ENCODE peak calls at places on chromosome 12, in seven cellular contexts. L is neural crest cell; W is CD4-positive, alpha-beta T cell; E is IMR-90; Q is BE2C; X is cardiac muscle cell; I is D721Med. Z is an unnamed sample.

GRCh38 chr12:90390947-90391346 is 564.0 kb downstream of the CCER1 start:
- DNase-seq in X (peak), L (no peak), W (no peak), Q (no peak), E (no peak), I (no peak), Z (no peak)

GRCh38 chr12:57280234-57281062 is 29.5 kb upstream of the STAC3 start:
- DNase-seq in L (no peak), I (no peak), E (peak), X (peak), W (peak), Q (peak), Z (no peak)

GRCh38 chr12:120367252-120367923 is 1.6 kb downstream of the MSI1 start:
- DNase-seq in E (no peak), L (peak), W (no peak), Q (peak), I (no peak), X (no peak), Z (no peak)

GRCh38 chr12:87365423-87365822 is 663.8 kb downstream of the C12orf50 start:
- DNase-seq in X (no peak), Q (no peak), I (no peak), E (no peak), W (no peak), L (no peak), Z (no peak)

GRCh38 chr12:88633312-88633711 is 53.0 kb upstream of the KITLG start:
- DNase-seq in E (peak), X (no peak), I (no peak), L (no peak), W (no peak), Q (no peak), Z (no peak)

GRCh38 chr12:121124402-121125109 is 8.1 kb upstream of the P2RX7 start:
- DNase-seq in X (peak), Q (no peak), E (peak), I (no peak), L (no peak), W (no peak), Z (no peak)

GRCh38 chr12:113479578-113480335 is 8.1 kb upstream of the LHX5 start:
- DNase-seq in Q (no peak), X (peak), I (no peak), L (peak), E (peak), W (peak), Z (peak)

GRCh38 chr12:4393211-4393610 is 13.7 kb upstream of the FGF23 start:
- DNase-seq in X (no peak), L (no peak), I (no peak), W (no peak), E (no peak), Q (no peak), Z (no peak)

GRCh38 chr12:14699923-14700322 is 3.5 kb upstream of the GUCY2C start:
- DNase-seq in I (no peak), L (no peak), X (no peak), E (no peak), Q (no peak), W (no peak), Z (no peak)

GRCh38 chr12:53200107-53200457 is 7.0 kb downstream of the ITGB7 start:
- DNase-seq in I (no peak), Q (no peak), W (no peak), L (no peak), X (no peak), E (no peak), Z (no peak)

GRCh38 chr12:42873401-42873800 is 283.9 kb upstream of the PRICKLE1 start:
- DNase-seq in Q (no peak), X (peak), E (peak), L (no peak), W (no peak), I (no peak), Z (no peak)

GRCh38 chr12:84069079-84069661 is 843.4 kb downstream of the SLC6A15 start:
- DNase-seq in E (peak), I (no peak), L (no peak), X (no peak), Q (no peak), W (no peak), Z (no peak)

GRCh38 chr12:104376650-104377506 is 73.3 kb downstream of the EID3 start:
- DNase-seq in Q (no peak), W (no peak), E (peak), I (no peak), X (no peak), L (no peak), Z (no peak)

GRCh38 chr12:122955151-122955550 is 11.1 kb downstream of the ABCB9 start:
- DNase-seq in E (no peak), Q (no peak), W (no peak), I (no peak), L (no peak), X (no peak), Z (no peak)

GRCh38 chr12:24049771-24050170 is 100.3 kb upstream of the SOX5 start:
- DNase-seq in I (no peak), E (no peak), L (no peak), Q (no peak), W (no peak), X (no peak), Z (no peak)

GRCh38 chr12:25197608-25198007 is 2.6 kb downstream of the ETFRF1 start:
- DNase-seq in I (no peak), W (no peak), L (no peak), Q (no peak), X (no peak), E (no peak), Z (no peak)

GRCh38 chr12:65818454-65819382 is 5.6 kb upstream of the HMGA2 start:
- DNase-seq in W (no peak), Q (no peak), X (no peak), L (no peak), I (no peak), E (peak), Z (no peak)

GRCh38 chr12:54605138-54605970 is 16.9 kb upstream of the PPP1R1A start:
- DNase-seq in W (no peak), E (no peak), Q (no peak), L (no peak), X (no peak), I (no peak), Z (no peak)

GRCh38 chr12:8127138-8127537 is 3.7 kb downstream of the CLEC4A start:
- DNase-seq in W (no peak), I (no peak), X (peak), E (no peak), L (no peak), Q (no peak), Z (no peak)

GRCh38 chr12:124398578-124399227 is 103.8 kb downstream of the RFLNA start:
- DNase-seq in W (no peak), L (no peak), Q (no peak), E (no peak), X (peak), I (no peak), Z (no peak)
- TF ChIP-seq CTCF in W (no peak), L (no peak), Q (peak), E (peak), X (peak), I (no peak), Z (no peak)

DNA sequence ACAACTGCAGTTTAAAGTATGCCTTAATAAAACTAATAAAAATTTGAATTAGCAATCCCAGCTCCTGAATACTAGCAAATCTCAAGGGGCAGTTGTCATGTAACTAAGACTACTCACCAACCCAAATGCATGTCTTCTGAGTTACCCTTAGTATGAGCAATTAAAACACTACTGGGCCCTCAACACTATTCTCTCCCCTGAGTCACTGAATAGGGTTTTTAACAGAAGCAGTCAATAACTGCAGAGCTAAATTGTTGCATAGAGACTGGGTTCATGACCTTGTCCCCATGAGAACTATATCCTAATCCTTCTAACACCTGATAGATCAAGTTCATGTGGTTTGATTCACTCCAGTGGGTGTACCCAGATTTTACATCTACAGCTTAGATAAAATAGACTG is 38.8 kb downstream of the MDM1 start:
- DNase-seq in W (no peak), E (no peak), L (no peak), Q (no peak), X (no peak), I (no peak), Z (no peak)
- TF ChIP-seq CTCF in W (no peak), E (no peak), L (no peak), Q (no peak), X (no peak), I (no peak), Z (no peak)

DNA sequence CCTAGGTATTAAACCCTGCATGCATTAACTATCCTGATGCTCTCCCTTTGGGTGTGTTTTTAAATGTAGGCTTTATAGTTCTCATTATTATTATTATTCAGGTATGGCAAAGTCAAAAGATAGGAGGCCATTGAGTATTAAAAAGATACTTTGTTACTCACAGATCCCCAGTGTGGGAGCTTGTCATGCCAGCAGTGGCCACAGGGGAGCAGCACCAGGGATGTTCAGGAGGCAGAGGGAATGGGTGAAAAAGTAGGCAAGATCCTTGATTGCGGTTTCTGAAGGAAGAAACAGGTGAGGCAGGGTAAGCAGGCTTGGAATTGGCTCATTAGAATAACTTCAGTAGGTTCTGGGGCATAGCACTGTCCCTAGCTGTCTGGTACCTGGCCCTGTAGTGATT is 382.2 kb downstream of the MED13L start:
- DNase-seq in E (no peak), Q (peak), L (no peak), W (no peak), I (no peak), X (no peak), Z (no peak)
- TF ChIP-seq CTCF in E (peak), Q (peak), L (peak), W (no peak), I (peak), X (peak), Z (peak)

GRCh38 chr12:131592972-131593371 is 117.9 kb upstream of the SFSWAP start:
- DNase-seq in Q (no peak), X (no peak), I (no peak), L (no peak), W (no peak), E (no peak), Z (no peak)

GRCh38 chr12:131589231-131589902 is 121.5 kb upstream of the SFSWAP start:
- DNase-seq in W (no peak), I (no peak), E (no peak), L (no peak), X (no peak), Q (no peak), Z (no peak)

GRCh38 chr12:131591714-131592709 is 118.9 kb upstream of the SFSWAP start:
- DNase-seq in X (no peak), L (no peak), E (no peak), W (no peak), Q (no peak), I (no peak), Z (no peak)

GRCh38 chr12:131589966-131590365 is 120.9 kb upstream of the SFSWAP start:
- DNase-seq in W (no peak), L (no peak), Q (no peak), E (no peak), I (no peak), X (no peak), Z (no peak)

GRCh38 chr12:131591136-131591535 is 119.8 kb upstream of the SFSWAP start:
- DNase-seq in W (no peak), Q (no peak), X (no peak), I (no peak), L (no peak), E (no peak), Z (no peak)
- TF ChIP-seq CTCF in W (no peak), Q (no peak), X (no peak), I (no peak), L (no peak), E (no peak), Z (no peak)

DNA sequence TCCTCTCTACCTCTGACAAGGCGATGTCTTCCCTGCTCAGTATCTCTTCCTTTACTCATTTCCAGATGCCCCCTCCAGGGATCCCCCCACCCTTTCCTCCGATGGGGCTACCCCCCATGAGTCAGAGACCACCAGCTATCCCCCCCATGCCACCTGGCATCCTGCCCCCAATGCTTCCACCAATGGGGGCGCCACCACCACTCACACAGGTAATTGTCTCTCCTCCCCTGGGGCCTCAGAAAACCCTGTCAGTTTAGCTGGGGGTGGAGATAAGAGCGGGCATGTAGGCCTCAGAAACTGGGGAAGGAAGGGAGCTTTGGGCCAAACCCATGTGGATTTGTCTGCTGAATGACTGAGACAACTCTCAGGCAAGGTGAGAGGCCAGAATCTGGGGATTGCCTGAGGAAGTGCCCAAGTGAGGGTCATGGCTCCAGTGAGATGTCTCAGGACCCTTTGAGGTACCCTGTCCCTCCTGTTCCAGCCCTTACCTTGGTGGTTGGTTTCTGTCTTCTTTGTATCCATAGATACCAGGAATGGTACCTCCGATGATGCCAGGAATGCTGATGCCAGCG is 8.1 kb downstream of the PRPF40B start:
- DNase-seq in W (no peak), Q (no peak), X (no peak), L (no peak), E (no peak), I (no peak), Z (no peak)
- TF ChIP-seq CTCF in W (no peak), Q (no peak), X (no peak), L (no peak), E (no peak), I (no peak), Z (no peak)

GRCh38 chr12:52171950-52172512 is 19.8 kb downstream of the KRT80 start:
- DNase-seq in W (no peak), L (peak), E (peak), I (no peak), X (no peak), Q (peak), Z (no peak)
- TF ChIP-seq CTCF in W (no peak), L (peak), E (peak), I (peak), X (peak), Q (peak), Z (peak)

GRCh38 chr12:108610856-108611605 is 13.1 kb upstream of the TMEM119 start:
- DNase-seq in L (no peak), E (no peak), W (no peak), X (no peak), I (no peak), Q (no peak), Z (no peak)

GRCh38 chr12:108610336-108610815 is 12.5 kb upstream of the TMEM119 start:
- DNase-seq in L (no peak), Q (no peak), X (no peak), W (no peak), I (no peak), E (no peak), Z (no peak)

GRCh38 chr12:108613548-108613947 is 15.7 kb upstream of the TMEM119 start:
- DNase-seq in X (no peak), W (no peak), I (no peak), Q (no peak), L (no peak), E (no peak), Z (no peak)

GRCh38 chr12:108612788-108613282 is 15.0 kb upstream of the TMEM119 start:
- DNase-seq in Q (no peak), E (no peak), X (no peak), L (no peak), I (no peak), W (no peak), Z (no peak)

DNA sequence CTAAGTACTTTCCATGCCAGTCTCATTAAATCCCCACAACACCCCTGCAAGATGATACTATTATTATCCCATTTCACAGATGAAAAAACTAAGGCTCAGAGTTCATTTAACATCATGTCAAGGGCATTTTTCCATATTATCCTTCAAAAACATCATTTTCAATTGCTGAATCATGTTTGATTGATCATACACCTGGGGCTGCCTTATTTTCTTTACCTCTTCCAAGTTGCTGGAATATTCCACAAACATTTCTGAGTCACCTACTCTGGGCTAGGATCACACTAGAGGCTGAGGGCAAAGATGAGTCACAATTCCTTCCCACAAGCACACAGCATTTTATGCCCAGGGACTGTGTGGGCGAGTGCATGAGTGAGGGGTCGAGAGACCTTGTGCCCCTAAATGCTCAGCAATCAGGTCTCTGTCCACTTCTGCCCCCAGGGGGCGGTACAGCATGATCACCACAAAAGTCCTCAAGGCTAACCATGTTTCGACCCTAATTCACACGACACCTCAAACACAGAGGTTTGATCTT is 14.1 kb upstream of the TMEM119 start:
- DNase-seq in X (peak), E (peak), W (peak), Q (peak), I (no peak), L (peak), Z (no peak)
- TF ChIP-seq CTCF in X (peak), E (peak), W (peak), Q (peak), I (peak), L (peak), Z (peak)

DNA sequence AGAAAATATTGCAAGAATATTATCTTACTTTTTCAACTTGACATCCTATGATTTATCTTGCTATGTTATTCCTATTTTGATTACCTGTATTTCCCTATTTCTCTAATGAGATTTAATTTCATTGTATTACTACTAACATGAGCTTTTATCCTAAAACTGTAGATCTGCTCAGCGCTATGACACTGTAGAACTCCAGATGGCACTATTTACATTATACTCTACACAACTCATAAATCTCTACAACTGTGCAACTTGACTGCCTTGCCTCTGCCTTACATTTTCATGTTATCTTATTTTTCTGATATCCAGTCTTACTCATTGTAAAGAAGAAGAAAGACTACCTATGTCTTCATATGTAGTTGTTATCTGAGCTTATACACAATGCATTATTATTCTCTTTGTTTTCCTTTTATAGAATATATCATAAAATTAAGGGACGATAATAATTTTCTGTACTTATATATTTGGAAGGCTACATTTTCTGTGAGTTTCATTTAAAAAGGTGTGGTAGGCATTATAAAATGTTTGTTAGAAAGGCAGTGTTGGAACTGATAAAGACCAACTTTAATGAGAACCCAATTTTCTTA is 24.1 kb downstream of the NUP37 start:
- DNase-seq in X (peak), I (no peak), L (no peak), W (no peak), E (peak), Q (no peak), Z (no peak)
- TF ChIP-seq CTCF in X (peak), I (peak), L (peak), W (peak), E (peak), Q (peak), Z (peak)

Z was measured in type B pancreatic cell.